ENCODE peak calls at places on chromosomes 12 and 14, in seven cellular contexts. R is Peyer's patch; O is stimulated activated CD4-positive, alpha-beta T cell treated with anti-CD3 and anti-CD28 coated beads, Interleukin-12 subunit alpha, Interleukin-12 subunit beta, amount 100 ng/mL, for 4 hours; U is effector memory CD8-positive, alpha-beta T cell; C is stimulated activated CD8-positive, alpha-beta memory T cell treated with anti-CD3 and anti-CD28 coated beads, Interleukin-2, amount 100 ng/mL, for 48 hours; N is activated gamma-delta T cell treated with anti-CD3 and anti-CD28 coated beads, Interleukin-2, amount 50 U/mL, for 16 hours; B is GM10248. M is an unnamed sample.

GRCh38 chr14:101120636-101121398 is 217.3 kb upstream of the RTL1 start:
- DNase-seq in R (peak; percentile 32), O (no peak), U (no peak), C (peak; percentile 4), N (no peak), B (no peak), M (peak; percentile 29)

GRCh38 chr12:124093297-124093696 is 120.3 kb downstream of the ZNF664 start:
- DNase-seq in R (no peak), O (no peak), U (no peak), C (no peak), N (no peak), B (no peak), M (no peak)

GRCh38 chr14:54857830-54858269 is 44.8 kb downstream of the GCH1 start:
- DNase-seq in R (no peak), O (no peak), U (no peak), C (no peak), N (no peak), B (peak; percentile 60), M (no peak)

GRCh38 chr12:87116778-87117177 is 860.6 kb upstream of the MGAT4C start:
- DNase-seq in R (no peak), O (no peak), U (no peak), C (no peak), N (no peak), B (no peak), M (no peak)

GRCh38 chr12:97048421-97049035 is 141.5 kb downstream of the NEDD1 start:
- DNase-seq in R (no peak), O (no peak), U (no peak), C (no peak), N (no peak), B (no peak), M (no peak)

GRCh38 chr12:46373303-46374182 is 970 bp upstream of the SLC38A2 start:
- DNase-seq in R (peak; percentile 70), O (peak; percentile 28), U (peak; percentile 28), C (no peak), N (no peak), B (peak; percentile 31), M (peak; percentile 15)

GRCh38 chr12:62375603-62376002 is 91.0 kb upstream of the MON2 start:
- DNase-seq in R (no peak), O (no peak), U (no peak), C (no peak), N (no peak), B (no peak), M (no peak)

GRCh38 chr14:91464615-91465205 is 45.4 kb downstream of the PPP4R3A start:
- DNase-seq in R (no peak), O (no peak), U (no peak), C (no peak), N (no peak), B (no peak), M (no peak)

GRCh38 chr12:111093428-111094142 is 173.2 kb upstream of the MYL2 start:
- DNase-seq in R (peak; percentile 53), O (peak; percentile 5), U (no peak), C (no peak), N (no peak), B (peak; percentile 75), M (no peak)

GRCh38 chr12:116502989-116503496 is 56.1 kb upstream of the MAP1LC3B2 start:
- DNase-seq in R (no peak), O (no peak), U (no peak), C (no peak), N (no peak), B (no peak), M (no peak)

GRCh38 chr14:80446356-80446755 is 235.1 kb upstream of the DIO2 start:
- DNase-seq in R (no peak), O (no peak), U (no peak), C (no peak), N (no peak), B (no peak), M (no peak)

GRCh38 chr14:24060443-24060842 is 8.6 kb downstream of the CARMIL3 start:
- DNase-seq in R (no peak), O (no peak), U (no peak), C (no peak), N (no peak), B (no peak), M (peak; percentile 2)

GRCh38 chr14:99191663-99192621 is 80.1 kb downstream of the BCL11B start:
- DNase-seq in R (peak; percentile 35), O (peak; percentile 34), U (peak; percentile 29), C (no peak), N (no peak), B (no peak), M (no peak)

GRCh38 chr12:111011999-111012600 is 91.7 kb upstream of the MYL2 start:
- DNase-seq in R (no peak), O (no peak), U (no peak), C (no peak), N (no peak), B (no peak), M (no peak)

GRCh38 chr14:96176811-96177211 is 27.8 kb upstream of the BDKRB2 start:
- DNase-seq in R (no peak), O (no peak), U (no peak), C (no peak), N (no peak), B (no peak), M (no peak)

GRCh38 chr14:99603471-99603933 is 505 bp downstream of the CCDC85C start:
- DNase-seq in R (no peak), O (peak; percentile 41), U (peak; percentile 46), C (no peak), N (no peak), B (no peak), M (no peak)

GRCh38 chr14:53792909-53793308 is 163.7 kb downstream of the BMP4 start:
- DNase-seq in R (no peak), O (no peak), U (no peak), C (no peak), N (no peak), B (no peak), M (no peak)

GRCh38 chr14:64812412-64812811 is 67.3 kb downstream of the SPTB start:
- DNase-seq in R (peak; percentile 36), O (no peak), U (no peak), C (no peak), N (no peak), B (peak; percentile 49), M (no peak)

GRCh38 chr12:73863541-73863940 is 674.1 kb upstream of the ATXN7L3B start:
- DNase-seq in R (no peak), O (no peak), U (no peak), C (no peak), N (no peak), B (no peak), M (no peak)

GRCh38 chr12:32166510-32166909 is 59.9 kb downstream of the BICD1 start:
- DNase-seq in R (no peak), O (no peak), U (no peak), C (no peak), N (no peak), B (no peak), M (no peak)

GRCh38 chr14:81400852-81401251 is 728 bp upstream of the STON2 start:
- DNase-seq in R (no peak), O (no peak), U (no peak), C (no peak), N (no peak), B (no peak), M (no peak)

GRCh38 chr12:100862600-100863149 is 68.1 kb downstream of the ANO4 start:
- DNase-seq in R (no peak), O (no peak), U (no peak), C (no peak), N (no peak), B (no peak), M (no peak)

GRCh38 chr14:94823556-94824341 is 53.8 kb upstream of the GSC start:
- DNase-seq in R (no peak), O (no peak), U (no peak), C (no peak), N (no peak), B (no peak), M (no peak)

GRCh38 chr14:65961004-65961403 is 525.2 kb upstream of the CCDC196 start:
- DNase-seq in R (no peak), O (peak; percentile 71), U (peak; percentile 58), C (peak; percentile 68), N (peak; percentile 52), B (peak; percentile 55), M (peak; percentile 13)

GRCh38 chr14:66247662-66248061 is 238.5 kb upstream of the CCDC196 start:
- DNase-seq in R (no peak), O (no peak), U (no peak), C (no peak), N (no peak), B (no peak), M (no peak)

GRCh38 chr12:5945071-5946008 is at the start of gene ANO2:
- DNase-seq in R (no peak), O (no peak), U (no peak), C (no peak), N (no peak), B (no peak), M (no peak)

GRCh38 chr12:132302466-132303358 is 26.7 kb downstream of the GALNT9 start:
- DNase-seq in R (no peak), O (no peak), U (no peak), C (no peak), N (no peak), B (no peak), M (no peak)

GRCh38 chr14:38211258-38211735 is 3.6 kb downstream of the SSTR1 start:
- DNase-seq in R (no peak), O (no peak), U (no peak), C (no peak), N (no peak), B (no peak), M (no peak)

GRCh38 chr14:67426161-67426560 is 14.2 kb upstream of the PLEK2 start:
- DNase-seq in R (no peak), O (no peak), U (no peak), C (no peak), N (no peak), B (no peak), M (no peak)

GRCh38 chr12:56723352-56723751 is 1.7 kb downstream of the NACA start:
- DNase-seq in R (no peak), O (no peak), U (no peak), C (no peak), N (no peak), B (no peak), M (no peak)

GRCh38 chr12:84911331-84912190 is 1.0 kb downstream of the SLC6A15 start:
- DNase-seq in R (no peak), O (no peak), U (no peak), C (no peak), N (no peak), B (peak; percentile 8), M (peak; percentile 1)

GRCh38 chr12:128690641-128691040 is 133.1 kb downstream of the SLC15A4 start:
- DNase-seq in R (no peak), O (no peak), U (no peak), C (no peak), N (no peak), B (no peak), M (no peak)

GRCh38 chr14:74400328-74400727 is 25.7 kb downstream of the SYNDIG1L start:
- DNase-seq in R (no peak), O (no peak), U (no peak), C (no peak), N (no peak), B (no peak), M (no peak)

GRCh38 chr12:10182662-10183061 is 3.8 kb downstream of the TMEM52B start:
- DNase-seq in R (no peak), O (no peak), U (no peak), C (no peak), N (no peak), B (no peak), M (no peak)

GRCh38 chr14:51609251-51609986 is 42.3 kb upstream of the FRMD6 start:
- DNase-seq in R (no peak), O (no peak), U (no peak), C (no peak), N (no peak), B (no peak), M (no peak)

GRCh38 chr12:113097716-113098427 is 37.7 kb downstream of the RASAL1 start:
- DNase-seq in R (no peak), O (no peak), U (no peak), C (no peak), N (no peak), B (no peak), M (no peak)

GRCh38 chr14:42149609-42150261 is 543.1 kb downstream of the LRFN5 start:
- DNase-seq in R (no peak), O (no peak), U (no peak), C (no peak), N (no peak), B (no peak), M (no peak)

GRCh38 chr14:64501326-64502171 is 2.1 kb downstream of the ZBTB25 start:
- DNase-seq in R (no peak), O (no peak), U (no peak), C (no peak), N (no peak), B (no peak), M (no peak)